ENCODE peak calls at places on chromosomes 5 and 9, in seven cellular contexts. A is H9, I is neuronal stem cell, B is IMR-90, E is H1, C is mesendoderm, M is mesenchymal stem cell. N is an unnamed sample.

GRCh38 chr5:178108966-178109365 is 4.4 kb upstream of the N4BP3 start:
- DNase-seq in A (no peak), I (no peak), B (no peak), E (no peak), C (no peak), M (no peak), N (no peak)

GRCh38 chr9:69131682-69132081 is 42.4 kb upstream of the TJP2 start:
- DNase-seq in A (peak; percentile 10), I (no peak), B (peak; percentile 96), E (no peak), C (no peak), M (peak; percentile 97), N (peak; percentile 44)

GRCh38 chr5:151615431-151615830 is 24.3 kb upstream of the FAT2 start:
- DNase-seq in A (no peak), I (no peak), B (no peak), E (no peak), C (peak; percentile 30), M (no peak), N (no peak)

GRCh38 chr5:168073991-168074800 is 217.2 kb upstream of the WWC1 start:
- DNase-seq in A (no peak), I (no peak), B (no peak), E (no peak), C (no peak), M (no peak), N (no peak)

GRCh38 chr5:83718195-83718825 is 2.3 kb downstream of the HAPLN1 start:
- DNase-seq in A (peak; percentile 50), I (peak; percentile 57), B (peak; percentile 73), E (no peak), C (peak; percentile 84), M (peak; percentile 80), N (peak; percentile 74)

GRCh38 chr5:167821096-167821590 is 470.3 kb upstream of the WWC1 start:
- DNase-seq in A (no peak), I (no peak), B (no peak), E (no peak), C (no peak), M (peak; percentile 10), N (no peak)

GRCh38 chr9:111099199-111100005 is 61.1 kb upstream of the LPAR1 start:
- DNase-seq in A (peak; percentile 63), I (peak; percentile 71), B (no peak), E (peak; percentile 47), C (peak; percentile 94), M (peak; percentile 39), N (peak; percentile 95)

GRCh38 chr9:89555016-89555415 is 49.8 kb upstream of the GADD45G start:
- DNase-seq in A (no peak), I (no peak), B (no peak), E (no peak), C (no peak), M (no peak), N (no peak)

GRCh38 chr9:112325127-112325526 is 8.3 kb downstream of the PTBP3 start:
- DNase-seq in A (peak; percentile 58), I (no peak), B (no peak), E (no peak), C (peak; percentile 76), M (no peak), N (peak; percentile 89)

DNA sequence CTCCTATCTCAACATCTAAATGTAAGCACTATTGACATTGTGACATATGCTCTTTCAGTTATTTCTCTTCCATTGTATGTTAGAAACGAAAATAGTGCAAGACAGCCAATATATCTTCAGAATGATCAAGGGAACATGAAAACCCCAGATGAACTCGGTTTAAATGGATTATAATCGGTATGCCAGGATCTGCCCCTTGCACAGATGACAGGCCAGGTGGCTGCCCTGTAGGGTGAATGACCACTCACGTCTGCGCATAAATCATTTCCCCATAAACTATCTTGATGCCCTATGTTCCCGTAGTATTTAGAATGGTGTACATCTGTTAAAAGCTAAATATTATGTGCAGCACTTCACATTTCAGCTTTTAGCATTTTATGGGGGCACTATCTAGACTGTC is 69.7 kb upstream of the RANBP3L start:
- DNase-seq in A (no peak), I (no peak), B (no peak), E (no peak), C (no peak), M (no peak), N (no peak)
- H3K4ac ChIP-seq in A (no peak overlapping the region), I (no peak overlapping the region), B (no peak overlapping the region), E (no peak overlapping the region), C (no peak overlapping the region), M (no peak overlapping the region), N (no peak overlapping the region)

GRCh38 chr5:78975035-78975434 is 10.1 kb downstream of the ARSB start:
- DNase-seq in A (no peak), I (no peak), B (no peak), E (no peak), C (no peak), M (no peak), N (no peak)
- H3K4me2 ChIP-seq in A (no peak overlapping the region), I (no peak overlapping the region), B (no peak overlapping the region), E (no peak overlapping the region), C (no peak overlapping the region), M (no peak overlapping the region), N (no peak overlapping the region)

GRCh38 chr9:126623667-126624452 is 10.1 kb downstream of the LMX1B start:
- DNase-seq in A (peak; percentile 69), I (no peak), B (no peak), E (no peak), C (peak; percentile 53), M (no peak), N (no peak)
- H3K4ac ChIP-seq in A (no peak overlapping the region), I (no peak overlapping the region), B (no peak overlapping the region), E (no peak overlapping the region), C (no peak overlapping the region), M (no peak overlapping the region), N (no peak overlapping the region)

DNA sequence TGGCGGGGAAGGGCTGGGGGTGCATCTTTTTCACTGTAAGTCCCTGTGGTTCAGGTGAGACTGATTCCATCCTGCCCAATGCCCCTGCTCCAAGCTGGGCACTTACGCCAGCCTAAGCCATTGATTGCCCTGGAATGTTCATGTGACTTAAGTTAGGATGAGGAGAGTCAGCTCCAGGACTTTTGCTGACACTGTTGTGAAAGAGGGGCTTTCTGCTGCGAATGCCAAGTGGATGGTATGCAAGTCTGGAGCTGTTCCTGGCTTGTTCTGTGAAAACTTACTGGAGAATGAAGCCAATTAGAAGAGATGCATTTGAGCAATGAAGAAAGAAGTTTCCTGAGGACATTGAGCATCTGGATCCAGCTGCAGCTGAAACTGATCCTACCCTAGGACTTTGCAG is 61.2 kb upstream of the ZFR start:
- DNase-seq in A (no peak), I (no peak), B (peak; percentile 63), E (no peak), C (no peak), M (peak; percentile 57), N (no peak)
- H3K4me2 ChIP-seq in A (no peak overlapping the region), I (no peak overlapping the region), B (peak overlapping the region; percentile 67), E (peak overlapping the region; percentile 4), C (no peak overlapping the region), M (no peak overlapping the region), N (no peak overlapping the region)

GRCh38 chr5:108760512-108760911 is 12.8 kb downstream of the FER start:
- DNase-seq in A (no peak), I (no peak), B (no peak), E (no peak), C (no peak), M (no peak), N (no peak)
- H3K4ac ChIP-seq in A (no peak overlapping the region), I (no peak overlapping the region), B (no peak overlapping the region), E (no peak overlapping the region), C (no peak overlapping the region), M (no peak overlapping the region), N (no peak overlapping the region)

GRCh38 chr9:88085481-88085880 is 52.8 kb downstream of the SPATA31C2 start:
- DNase-seq in A (no peak), I (no peak), B (no peak), E (no peak), C (no peak), M (no peak), N (no peak)
- H3K4me2 ChIP-seq in A (no peak overlapping the region), I (no peak overlapping the region), B (no peak overlapping the region), E (no peak overlapping the region), C (no peak overlapping the region), M (no peak overlapping the region), N (no peak overlapping the region)

GRCh38 chr5:135241536-135241935 is 157.5 kb downstream of the MACROH2A1 start:
- DNase-seq in A (no peak), I (no peak), B (no peak), E (no peak), C (no peak), M (no peak), N (no peak)
- H3K4ac ChIP-seq in A (no peak overlapping the region), I (no peak overlapping the region), B (peak overlapping the region; percentile 55), E (no peak overlapping the region), C (no peak overlapping the region), M (no peak overlapping the region), N (no peak overlapping the region)